ENCODE peak calls at places on chromosomes 6 and 20, in seven cellular contexts. N is GM23248, P is fibroblast of lung, C is neural progenitor cell, Y is MM.1S, T is astrocyte, F is PC-3. S is an unnamed sample.

GRCh38 chr20:59371429-59371828 is 71.0 kb downstream of the EDN3 start:
- DNase-seq in N (no peak), F (no peak), Y (no peak), P (no peak), T (no peak), C (no peak), S (no peak)

GRCh38 chr6:46501136-46502089 is 10.2 kb upstream of the RCAN2 start:
- DNase-seq in T (no peak), F (peak; percentile 57), Y (no peak), N (peak; percentile 63), C (no peak), P (peak; percentile 24), S (no peak)

GRCh38 chr6:5203571-5203970 is 57.2 kb downstream of the LYRM4 start:
- DNase-seq in F (no peak), T (no peak), N (no peak), Y (no peak), C (no peak), P (peak; percentile 17), S (no peak)

GRCh38 chr20:16350465-16350864 is 222.8 kb downstream of the KIF16B start:
- DNase-seq in T (peak; percentile 9), C (no peak), F (peak; percentile 92), P (no peak), Y (no peak), N (peak; percentile 85), S (no peak)

GRCh38 chr6:128216917-128217316 is 303.5 kb downstream of the PTPRK start:
- DNase-seq in F (no peak), T (no peak), P (no peak), Y (no peak), C (no peak), N (no peak), S (no peak)

GRCh38 chr6:158032354-158032733 is 50.7 kb downstream of the SYNJ2 start:
- DNase-seq in Y (no peak), N (no peak), T (no peak), F (no peak), C (no peak), P (no peak), S (no peak)

GRCh38 chr6:29626948-29627761 is 5.8 kb downstream of the GABBR1 start:
- DNase-seq in C (peak; percentile 58), Y (no peak), N (peak; percentile 36), T (no peak), F (no peak), P (no peak), S (no peak)

GRCh38 chr6:170096191-170096802 is 194.6 kb downstream of the DLL1 start:
- DNase-seq in T (no peak), N (peak; percentile 14), C (peak; percentile 44), Y (no peak), F (no peak), P (no peak), S (no peak)

GRCh38 chr20:25238319-25239037 is 9.4 kb upstream of the PYGB start:
- DNase-seq in F (peak; percentile 41), Y (no peak), P (peak; percentile 68), C (no peak), T (peak; percentile 57), N (peak; percentile 74), S (no peak)
- H3K9ac ChIP-seq in F (peak overlapping the region; percentile 86), Y (no peak overlapping the region), P (peak overlapping the region; percentile 32), C (no peak overlapping the region), T (peak overlapping the region; percentile 79), N (peak overlapping the region; percentile 81), S (peak overlapping the region; percentile 9)

GRCh38 chr20:21513881-21514540 is at the start of gene NKX2-2:
- DNase-seq in P (no peak), T (peak; percentile 28), F (no peak), C (peak; percentile 49), Y (no peak), N (no peak), S (no peak)

GRCh38 chr20:21514553-21515251 is 838 bp upstream of the NKX2-2 start:
- DNase-seq in P (no peak), F (no peak), T (no peak), N (no peak), C (peak; percentile 69), Y (no peak), S (no peak)

GRCh38 chr20:21516861-21517565 is 3.1 kb upstream of the NKX2-2 start:
- DNase-seq in C (peak; percentile 55), Y (no peak), T (no peak), F (no peak), P (no peak), N (no peak), S (no peak)

GRCh38 chr20:21516180-21516567 is 2.3 kb upstream of the NKX2-2 start:
- DNase-seq in T (no peak), C (peak; percentile 25), F (no peak), P (no peak), Y (no peak), N (no peak), S (no peak)

DNA sequence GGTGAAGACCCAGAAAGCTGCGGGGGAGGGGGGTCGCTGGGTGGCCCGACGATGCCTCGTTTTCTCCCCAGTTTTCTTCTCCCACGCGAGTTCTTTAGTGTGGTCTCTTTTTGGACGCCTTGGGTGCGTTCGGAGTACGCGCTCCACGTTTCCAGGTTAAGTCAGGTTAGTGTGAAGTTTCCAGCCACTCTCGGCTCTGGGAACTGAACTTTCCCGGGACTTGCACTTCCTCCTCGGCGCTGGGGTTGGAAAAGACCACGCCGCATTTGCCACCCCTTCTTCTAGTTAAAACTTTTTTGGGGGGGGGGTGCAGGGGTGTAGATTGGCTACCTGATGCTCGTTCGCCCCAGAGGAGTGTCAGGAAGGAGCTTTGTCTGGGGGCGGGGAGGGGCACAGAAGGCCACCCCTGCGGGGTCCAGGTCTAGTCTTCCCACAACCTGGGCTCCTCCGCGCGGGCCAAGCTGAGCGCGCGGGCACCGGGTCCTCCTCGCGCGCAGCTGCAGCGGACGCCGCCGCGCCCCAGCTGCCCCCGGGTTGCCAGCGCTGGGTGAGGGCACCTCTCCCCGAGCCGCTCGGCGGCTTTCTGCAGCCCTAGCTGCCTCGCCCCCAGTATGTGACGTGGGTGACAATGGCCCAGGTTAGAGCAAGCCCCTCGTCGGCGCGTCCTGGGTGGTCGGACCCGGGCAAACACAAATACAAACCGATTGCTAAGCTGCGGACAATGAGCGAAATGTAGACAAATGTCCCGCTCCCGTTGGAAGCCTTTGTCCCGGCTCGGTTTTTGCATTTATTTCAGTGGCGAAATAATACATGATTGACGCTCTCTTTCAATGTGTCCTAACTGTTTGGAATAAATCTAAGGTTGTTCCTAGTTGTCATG is 1.7 kb upstream of the NKX2-2 start:
- DNase-seq in T (no peak), F (no peak), P (no peak), N (no peak), C (peak; percentile 84), Y (no peak), S (no peak)
- H3K4me3 ChIP-seq in T (no peak overlapping the region), F (no peak overlapping the region), P (no peak overlapping the region), N (no peak overlapping the region), C (peak overlapping the region; percentile 35), Y (no peak overlapping the region), S (no peak overlapping the region)

GRCh38 chr6:37014667-37015066 is 9.2 kb downstream of the FGD2 start:
- DNase-seq in Y (no peak), P (no peak), T (no peak), N (no peak), F (no peak), C (no peak), S (no peak)

GRCh38 chr6:37015532-37015931 is 10.1 kb downstream of the FGD2 start:
- DNase-seq in F (no peak), P (no peak), N (no peak), T (no peak), C (no peak), Y (no peak), S (no peak)

GRCh38 chr6:37016995-37017394 is 11.5 kb downstream of the FGD2 start:
- DNase-seq in C (no peak), N (no peak), Y (no peak), P (no peak), F (no peak), T (no peak), S (no peak)

GRCh38 chr6:37011656-37012378 is 6.4 kb downstream of the FGD2 start:
- DNase-seq in T (peak; percentile 18), P (peak; percentile 75), F (no peak), Y (no peak), C (no peak), N (peak; percentile 53), S (no peak)

GRCh38 chr6:37013516-37014491 is 8.3 kb downstream of the FGD2 start:
- DNase-seq in P (no peak), N (no peak), C (no peak), T (no peak), Y (no peak), F (no peak), S (no peak)
- H3K9ac ChIP-seq in P (no peak overlapping the region), N (no peak overlapping the region), C (no peak overlapping the region), T (no peak overlapping the region), Y (no peak overlapping the region), F (no peak overlapping the region), S (no peak overlapping the region)

GRCh38 chr20:31475472-31476312 is 604 bp downstream of the REM1 start:
- DNase-seq in P (no peak), F (no peak), Y (no peak), C (no peak), T (no peak), N (no peak), S (no peak)
- H3K4me3 ChIP-seq in P (no peak overlapping the region), F (no peak overlapping the region), Y (peak overlapping the region; percentile 31), C (peak overlapping the region; percentile 17), T (no peak overlapping the region), N (no peak overlapping the region), S (no peak overlapping the region)

S was measured in DND-41.